ENCODE peak calls at places on chromosomes 1 and 21, in seven cellular contexts. Y, J, I, D, F, H and T are unnamed samples.
A peak's percentile ranks its signal among the peaks of the same experiment; 100 is the strongest.

GRCh38 chr1:166920561-166921475 is 44.8 kb upstream of the TADA1 start:
- DNase-seq in Y (no peak), J (no peak), I (no peak), D (peak; percentile 79), F (peak; percentile 85), H (peak; percentile 44), T (peak; percentile 9)

GRCh38 chr1:11526071-11526895 is 47.3 kb downstream of the DISP3 start:
- DNase-seq in Y (no peak), J (no peak), I (no peak), D (no peak), F (no peak), H (no peak), T (no peak)

GRCh38 chr21:43690346-43690745 is 28.6 kb upstream of the PDXK start:
- DNase-seq in Y (no peak), J (no peak), I (no peak), D (no peak), F (no peak), H (no peak), T (no peak)

GRCh38 chr1:224622831-224623230 is 6.7 kb downstream of the CNIH3 start:
- DNase-seq in Y (no peak), J (no peak), I (no peak), D (no peak), F (no peak), H (peak; percentile 24), T (no peak)

GRCh38 chr1:32917521-32917920 is 16.3 kb upstream of the TMEM54 start:
- DNase-seq in Y (no peak), J (no peak), I (no peak), D (no peak), F (no peak), H (no peak), T (no peak)

GRCh38 chr1:82399093-82399492 is 598.4 kb downstream of the ADGRL2 start:
- DNase-seq in Y (no peak), J (no peak), I (no peak), D (no peak), F (no peak), H (no peak), T (no peak)

GRCh38 chr1:16631248-16632043 is 18.1 kb upstream of the NBPF1 start:
- DNase-seq in Y (no peak), J (no peak), I (no peak), D (no peak), F (no peak), H (no peak), T (no peak)

GRCh38 chr1:115838805-115839705 is 1.9 kb downstream of the NHLH2 start:
- DNase-seq in Y (no peak), J (no peak), I (no peak), D (peak; percentile 85), F (peak; percentile 67), H (peak; percentile 25), T (peak; percentile 59)

GRCh38 chr1:77673716-77674355 is 8.6 kb downstream of the ZZZ3 start:
- DNase-seq in Y (no peak), J (no peak), I (no peak), D (no peak), F (no peak), H (no peak), T (peak; percentile 36)

GRCh38 chr1:239308701-239309333 is 77.6 kb upstream of the CHRM3 start:
- DNase-seq in Y (peak; percentile 66), J (no peak), I (peak; percentile 51), D (peak; percentile 84), F (peak; percentile 72), H (peak; percentile 58), T (peak; percentile 31)

GRCh38 chr1:118911571-118911970 is 76.6 kb downstream of the TBX15 start:
- DNase-seq in Y (no peak), J (no peak), I (no peak), D (no peak), F (no peak), H (no peak), T (no peak)

GRCh38 chr1:54125671-54126070 is 27.1 kb downstream of the CDCP2 start:
- DNase-seq in Y (peak; percentile 21), J (no peak), I (no peak), D (no peak), F (peak; percentile 49), H (peak; percentile 60), T (peak; percentile 38)

GRCh38 chr1:107990606-107991005 is 25.6 kb upstream of the VAV3 start:
- DNase-seq in Y (peak; percentile 51), J (no peak), I (no peak), D (no peak), F (no peak), H (no peak), T (peak; percentile 63)

GRCh38 chr1:40300651-40301050 is 16.4 kb downstream of the COL9A2 start:
- DNase-seq in Y (no peak), J (no peak), I (no peak), D (no peak), F (no peak), H (no peak), T (no peak)

GRCh38 chr1:178533547-178533946 is 20.6 kb downstream of the TEX35 start:
- DNase-seq in Y (no peak), J (no peak), I (no peak), D (no peak), F (no peak), H (no peak), T (no peak)

GRCh38 chr1:244713329-244713728 is 60.4 kb downstream of the DESI2 start:
- DNase-seq in Y (no peak), J (no peak), I (no peak), D (no peak), F (no peak), H (no peak), T (no peak)

GRCh38 chr1:65068202-65069011 is 79.6 kb upstream of the AK4 start:
- DNase-seq in Y (peak; percentile 7), J (no peak), I (peak; percentile 53), D (peak; percentile 33), F (no peak), H (peak; percentile 16), T (peak; percentile 55)

GRCh38 chr1:246815693-246816270 is 91.6 kb downstream of the SCCPDH start:
- DNase-seq in Y (no peak), J (no peak), I (no peak), D (no peak), F (no peak), H (no peak), T (no peak)

GRCh38 chr1:113991467-113991997 is 12.3 kb downstream of the OLFML3 start:
- DNase-seq in Y (no peak), J (no peak), I (no peak), D (no peak), F (no peak), H (no peak), T (no peak)

GRCh38 chr1:108829498-108829916 is 27.4 kb downstream of the AKNAD1 start:
- DNase-seq in Y (peak; percentile 49), J (no peak), I (no peak), D (no peak), F (no peak), H (no peak), T (peak; percentile 72)

GRCh38 chr1:43770111-43770510 is 62.8 kb downstream of the ST3GAL3 start:
- DNase-seq in Y (no peak), J (no peak), I (no peak), D (no peak), F (no peak), H (no peak), T (no peak)

GRCh38 chr1:98368995-98369394 is 292.5 kb upstream of the SNX7 start:
- DNase-seq in Y (no peak), J (no peak), I (no peak), D (no peak), F (no peak), H (no peak), T (no peak)

GRCh38 chr1:925532-926421 is 2.1 kb downstream of the SAMD11 start:
- DNase-seq in Y (no peak), J (no peak), I (no peak), D (no peak), F (peak; percentile 54), H (peak; percentile 73), T (peak; percentile 84)
- TF ChIP-seq EZH2 in Y (peak; percentile 70), J (peak; percentile 82), I (peak; percentile 44), D (peak; percentile 92), F (peak; percentile 91), H (peak; percentile 44), T (no peak)

GRCh38 chr1:183284086-183284485 is 98.0 kb downstream of the LAMC2 start:
- DNase-seq in Y (no peak), J (no peak), I (no peak), D (no peak), F (no peak), H (no peak), T (no peak)

GRCh38 chr1:183287191-183287675 is 101.2 kb downstream of the LAMC2 start:
- DNase-seq in Y (no peak), J (no peak), I (no peak), D (no peak), F (no peak), H (peak; percentile 59), T (peak; percentile 48)

GRCh38 chr1:183288583-183288982 is 102.5 kb downstream of the LAMC2 start:
- DNase-seq in Y (no peak), J (no peak), I (no peak), D (no peak), F (no peak), H (no peak), T (no peak)

GRCh38 chr1:183283286-183283685 is 97.2 kb downstream of the LAMC2 start:
- DNase-seq in Y (no peak), J (no peak), I (no peak), D (no peak), F (no peak), H (no peak), T (no peak)

GRCh38 chr1:183285746-183286145 is 99.7 kb downstream of the LAMC2 start:
- DNase-seq in Y (no peak), J (no peak), I (no peak), D (no peak), F (no peak), H (no peak), T (peak; percentile 33)
- TF ChIP-seq EZH2phosphoT487 in Y (no peak), J (no peak), I (no peak), D (no peak), F (no peak), H (no peak), T (no peak)

DNA sequence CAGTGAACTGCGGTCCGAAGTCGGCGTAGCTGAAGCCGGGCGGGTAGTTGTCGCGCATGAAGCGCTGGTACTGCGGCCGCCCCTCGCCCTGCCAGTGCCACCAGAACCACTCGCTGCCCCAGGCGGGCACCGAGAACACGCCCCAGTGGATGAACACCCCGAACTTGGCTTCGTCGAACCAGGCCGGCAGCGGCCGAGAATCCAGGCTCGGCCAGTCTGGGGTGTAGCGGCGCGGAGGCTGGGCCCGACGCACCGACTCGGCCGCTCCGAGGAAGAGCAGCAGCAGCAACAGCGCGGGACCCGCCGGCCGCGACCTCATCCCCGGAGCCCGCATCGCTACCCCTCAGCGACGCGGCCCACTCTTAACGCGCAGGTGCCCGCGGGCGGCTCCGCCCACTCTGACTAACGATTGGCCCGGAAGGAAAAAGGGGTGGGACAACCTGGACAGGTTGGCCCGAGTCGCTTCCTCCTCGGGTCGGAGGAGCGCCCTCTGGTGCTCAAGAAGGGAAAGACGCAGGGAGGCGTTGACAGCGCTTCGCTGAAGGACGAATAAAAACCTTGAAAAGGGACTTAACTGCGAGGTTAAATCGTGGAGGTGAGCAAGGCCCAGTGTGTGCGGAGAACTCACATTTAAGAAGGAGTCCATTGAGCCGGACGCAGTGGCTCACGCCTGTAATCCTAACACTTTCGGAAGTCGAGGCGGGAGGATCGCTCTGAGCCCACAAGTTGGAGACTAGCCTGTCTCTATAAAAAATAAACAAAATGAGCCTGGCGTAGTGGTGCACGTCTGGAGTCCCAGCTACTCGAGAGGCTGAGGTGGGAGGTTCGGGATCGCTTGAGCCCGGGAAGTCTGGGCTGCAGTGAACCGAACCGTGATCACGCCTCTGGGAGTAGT is at the start of gene FUCA1:
- DNase-seq in Y (peak; percentile 98), J (peak; percentile 90), I (peak; percentile 96), D (peak; percentile 99), F (peak; percentile 98), H (peak; percentile 98), T (peak; percentile 91)
- TF ChIP-seq EZH2 in Y (no peak), J (no peak), I (no peak), D (no peak), F (peak; percentile 68), H (no peak), T (no peak)

GRCh38 chr1:6183520-6183989 is 3.4 kb upstream of the CHD5 start:
- DNase-seq in Y (peak; percentile 74), J (no peak), I (no peak), D (peak; percentile 64), F (no peak), H (no peak), T (peak; percentile 54)
- TF ChIP-seq EZH2phosphoT487 in Y (no peak), J (no peak), I (no peak), D (no peak), F (no peak), H (no peak), T (no peak)